ENCODE peak calls at places on chromosomes 1 and 21, in four cellular contexts. One of them, this sample, is unnamed.

GRCh38 chr1:48940354-48940753 is 163.7 kb upstream of the BEND5 start:
- DNase-seq in stimulated activated CD4-positive, alpha-beta T cell treated with anti-CD3 and anti-CD28 coated beads, TNF-alpha, amount 100 ng/mL, for 24 hours: no peak
- DNase-seq in activated CD8-positive, alpha-beta T cell treated with anti-CD3 and anti-CD28 coated beads, Interleukin-2, amount 10 ng/mL, durations not matched to agents 7 days and 5 days: no peak
- DNase-seq in cardiac muscle cell: no peak
- DNase-seq in this sample: no peak

GRCh38 chr1:13461977-13462376 is 51.7 kb downstream of the PRAMEF20 start:
- DNase-seq in cardiac muscle cell: peak; percentile 70
- DNase-seq in activated CD8-positive, alpha-beta T cell treated with anti-CD3 and anti-CD28 coated beads, Interleukin-2, amount 10 ng/mL, durations not matched to agents 7 days and 5 days: no peak
- DNase-seq in stimulated activated CD4-positive, alpha-beta T cell treated with anti-CD3 and anti-CD28 coated beads, TNF-alpha, amount 100 ng/mL, for 24 hours: no peak
- DNase-seq in this sample: no peak

GRCh38 chr1:205849619-205850355 is at the start of gene PM20D1:
- DNase-seq in activated CD8-positive, alpha-beta T cell treated with anti-CD3 and anti-CD28 coated beads, Interleukin-2, amount 10 ng/mL, durations not matched to agents 7 days and 5 days: peak; percentile 82
- DNase-seq in stimulated activated CD4-positive, alpha-beta T cell treated with anti-CD3 and anti-CD28 coated beads, TNF-alpha, amount 100 ng/mL, for 24 hours: peak; percentile 40
- DNase-seq in cardiac muscle cell: peak; percentile 92
- DNase-seq in this sample: no peak

GRCh38 chr1:43054961-43055360 is 96.3 kb upstream of the SLC2A1 start:
- DNase-seq in activated CD8-positive, alpha-beta T cell treated with anti-CD3 and anti-CD28 coated beads, Interleukin-2, amount 10 ng/mL, durations not matched to agents 7 days and 5 days: no peak
- DNase-seq in stimulated activated CD4-positive, alpha-beta T cell treated with anti-CD3 and anti-CD28 coated beads, TNF-alpha, amount 100 ng/mL, for 24 hours: no peak
- DNase-seq in cardiac muscle cell: no peak
- DNase-seq in this sample: no peak

GRCh38 chr1:234149217-234149616 is 224.0 kb upstream of the COA6 start:
- DNase-seq in stimulated activated CD4-positive, alpha-beta T cell treated with anti-CD3 and anti-CD28 coated beads, TNF-alpha, amount 100 ng/mL, for 24 hours: no peak
- DNase-seq in cardiac muscle cell: no peak
- DNase-seq in activated CD8-positive, alpha-beta T cell treated with anti-CD3 and anti-CD28 coated beads, Interleukin-2, amount 10 ng/mL, durations not matched to agents 7 days and 5 days: no peak
- DNase-seq in this sample: no peak

GRCh38 chr21:29164330-29164942 is 34.0 kb downstream of the MAP3K7CL start:
- DNase-seq in activated CD8-positive, alpha-beta T cell treated with anti-CD3 and anti-CD28 coated beads, Interleukin-2, amount 10 ng/mL, durations not matched to agents 7 days and 5 days: no peak
- DNase-seq in cardiac muscle cell: peak; percentile 90
- DNase-seq in stimulated activated CD4-positive, alpha-beta T cell treated with anti-CD3 and anti-CD28 coated beads, TNF-alpha, amount 100 ng/mL, for 24 hours: no peak
- DNase-seq in this sample: no peak

GRCh38 chr1:235503333-235504121 is 725 bp downstream of the B3GALNT2 start:
- DNase-seq in cardiac muscle cell: peak; percentile 59
- DNase-seq in activated CD8-positive, alpha-beta T cell treated with anti-CD3 and anti-CD28 coated beads, Interleukin-2, amount 10 ng/mL, durations not matched to agents 7 days and 5 days: peak; percentile 49
- DNase-seq in stimulated activated CD4-positive, alpha-beta T cell treated with anti-CD3 and anti-CD28 coated beads, TNF-alpha, amount 100 ng/mL, for 24 hours: no peak
- DNase-seq in this sample: peak; percentile 77

GRCh38 chr1:80218112-80218511 is 1211.6 kb upstream of the ADGRL4 start:
- DNase-seq in activated CD8-positive, alpha-beta T cell treated with anti-CD3 and anti-CD28 coated beads, Interleukin-2, amount 10 ng/mL, durations not matched to agents 7 days and 5 days: no peak
- DNase-seq in cardiac muscle cell: peak; percentile 72
- DNase-seq in stimulated activated CD4-positive, alpha-beta T cell treated with anti-CD3 and anti-CD28 coated beads, TNF-alpha, amount 100 ng/mL, for 24 hours: no peak
- DNase-seq in this sample: no peak

GRCh38 chr1:235295902-235296350 is 32.1 kb downstream of the ARID4B start:
- DNase-seq in activated CD8-positive, alpha-beta T cell treated with anti-CD3 and anti-CD28 coated beads, Interleukin-2, amount 10 ng/mL, durations not matched to agents 7 days and 5 days: no peak
- DNase-seq in stimulated activated CD4-positive, alpha-beta T cell treated with anti-CD3 and anti-CD28 coated beads, TNF-alpha, amount 100 ng/mL, for 24 hours: no peak
- DNase-seq in cardiac muscle cell: peak; percentile 30
- DNase-seq in this sample: no peak

GRCh38 chr1:29809446-29810120 is 573.3 kb downstream of the PTPRU start:
- DNase-seq in cardiac muscle cell: no peak
- DNase-seq in stimulated activated CD4-positive, alpha-beta T cell treated with anti-CD3 and anti-CD28 coated beads, TNF-alpha, amount 100 ng/mL, for 24 hours: no peak
- DNase-seq in activated CD8-positive, alpha-beta T cell treated with anti-CD3 and anti-CD28 coated beads, Interleukin-2, amount 10 ng/mL, durations not matched to agents 7 days and 5 days: no peak
- DNase-seq in this sample: peak; percentile 68